ENCODE peak calls at places on chromosomes 1 and 21, in five cellular contexts. M is H1, Y is GM12878, R is HepG2, W is K562. L is an unnamed sample.

GRCh38 chr1:196148367-196148970 is 459.8 kb downstream of the KCNT2 start:
- DNase-seq in M (no peak), Y (no peak), R (peak; percentile 6), W (peak; percentile 13), L (peak; percentile 22)

GRCh38 chr21:16388291-16388690 is 658.5 kb downstream of the USP25 start:
- DNase-seq in M (no peak), Y (no peak), R (no peak), W (no peak), L (no peak)

GRCh38 chr1:43354936-43355335 is 3.8 kb upstream of the CDC20 start:
- DNase-seq in M (no peak), Y (no peak), R (no peak), W (no peak), L (no peak)

GRCh38 chr1:41122851-41123518 is 101.5 kb upstream of the SLFNL1 start:
- DNase-seq in M (no peak), Y (no peak), R (peak; percentile 86), W (peak; percentile 44), L (peak; percentile 61)

GRCh38 chr1:92404661-92405060 is 82.1 kb downstream of the GFI1 start:
- DNase-seq in M (no peak), Y (no peak), R (peak; percentile 10), W (no peak), L (no peak)

GRCh38 chr1:44276901-44277300 is 63.6 kb downstream of the DMAP1 start:
- DNase-seq in M (no peak), Y (no peak), R (no peak), W (no peak), L (no peak)

GRCh38 chr1:2112280-2112701 is 62.1 kb downstream of the PRKCZ start:
- DNase-seq in M (no peak), Y (peak; percentile 28), R (no peak), W (no peak), L (no peak)

GRCh38 chr1:118481091-118481490 is 296.1 kb upstream of the SPAG17 start:
- DNase-seq in M (no peak), Y (no peak), R (no peak), W (no peak), L (no peak)

GRCh38 chr1:204461331-204462228 is 33.0 kb downstream of the PIK3C2B start:
- DNase-seq in M (no peak), Y (peak; percentile 57), R (no peak), W (peak; percentile 77), L (no peak)

GRCh38 chr21:22871692-22872091 is 1873.5 kb downstream of the NCAM2 start:
- DNase-seq in M (no peak), Y (no peak), R (no peak), W (no peak), L (no peak)

GRCh38 chr21:14453964-14454641 is 71.2 kb upstream of the HSPA13 start:
- DNase-seq in M (no peak), Y (peak; percentile 25), R (no peak), W (peak; percentile 80), L (no peak)

DNA sequence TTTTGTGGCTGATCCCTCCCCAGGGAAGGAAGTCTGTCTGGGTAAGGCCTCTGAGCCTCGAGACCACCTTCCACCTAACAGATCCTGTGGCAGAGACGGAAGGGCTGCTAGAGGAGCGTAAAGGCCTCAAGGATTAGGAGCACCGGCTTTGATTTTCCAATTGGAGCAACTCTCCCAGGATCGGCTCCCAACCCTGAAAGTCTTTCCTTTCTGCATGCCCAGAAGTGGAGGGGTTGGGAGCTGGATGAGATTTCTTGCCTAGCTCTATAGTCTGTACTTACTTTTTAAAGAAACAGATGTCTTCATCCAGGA is 41.4 kb downstream of the ELK4 start:
- DNase-seq in M (no peak), Y (no peak), R (no peak), W (no peak), L (no peak)
- TF ChIP-seq SP1 in M (no peak), Y (no peak), R (no peak), W (no peak), L (no peak)

GRCh38 chr1:78619803-78620579 is at the start of gene IFI44L:
- DNase-seq in M (no peak), Y (peak; percentile 89), R (no peak), W (no peak), L (no peak)
- TF ChIP-seq SRF in M (no peak), Y (no peak), R (no peak), W (no peak), L (no peak)

GRCh38 chr1:218525451-218526197 is 180.5 kb downstream of the TGFB2 start:
- DNase-seq in M (no peak), Y (no peak), R (no peak), W (no peak), L (no peak)

GRCh38 chr1:218529691-218530310 is 184.7 kb downstream of the TGFB2 start:
- DNase-seq in M (no peak), Y (no peak), R (no peak), W (no peak), L (no peak)

GRCh38 chr1:218524986-218525385 is 179.8 kb downstream of the TGFB2 start:
- DNase-seq in M (no peak), Y (no peak), R (no peak), W (no peak), L (no peak)

GRCh38 chr1:218526198-218526580 is 181.1 kb downstream of the TGFB2 start:
- DNase-seq in M (no peak), Y (no peak), R (no peak), W (no peak), L (no peak)

DNA sequence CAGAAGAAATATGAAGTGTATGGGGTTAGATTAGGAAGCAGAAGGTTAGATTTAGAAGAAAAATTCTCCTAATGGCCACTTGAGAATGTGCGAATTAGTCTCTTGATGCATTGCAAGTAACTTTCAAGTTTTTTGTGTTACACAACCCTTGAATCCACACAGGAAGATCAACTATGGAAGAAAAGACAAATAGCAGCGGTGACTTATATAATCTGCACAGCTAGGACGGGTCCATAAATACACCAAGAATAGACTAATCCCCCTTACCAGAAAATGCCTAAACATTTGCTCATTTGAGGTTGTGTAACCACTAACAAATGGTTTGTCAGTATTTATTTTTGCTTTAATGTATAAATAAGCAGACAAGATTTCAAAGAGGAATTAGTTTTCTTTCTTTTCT is 182.6 kb downstream of the TGFB2 start:
- DNase-seq in M (no peak), Y (no peak), R (no peak), W (no peak), L (no peak)
- TF ChIP-seq SIN3A in M (no peak), Y (no peak), R (no peak), W (no peak), L (no peak)

GRCh38 chr1:17102232-17102631 is 17.0 kb downstream of the PADI2 start:
- DNase-seq in M (no peak), Y (no peak), R (no peak), W (no peak), L (no peak)
- TF ChIP-seq SP1 in M (no peak), Y (no peak), R (no peak), W (no peak), L (no peak)

GRCh38 chr1:178953034-178953433 is 72.7 kb upstream of the FAM20B start:
- DNase-seq in M (no peak), Y (no peak), R (no peak), W (no peak), L (no peak)

GRCh38 chr1:178953538-178954207 is 72.0 kb upstream of the FAM20B start:
- DNase-seq in M (no peak), Y (no peak), R (no peak), W (no peak), L (no peak)

GRCh38 chr1:178954937-178955336 is 70.8 kb upstream of the FAM20B start:
- DNase-seq in M (no peak), Y (no peak), R (no peak), W (no peak), L (no peak)

GRCh38 chr1:178954291-178954690 is 71.4 kb upstream of the FAM20B start:
- DNase-seq in M (no peak), Y (no peak), R (no peak), W (no peak), L (no peak)

DNA sequence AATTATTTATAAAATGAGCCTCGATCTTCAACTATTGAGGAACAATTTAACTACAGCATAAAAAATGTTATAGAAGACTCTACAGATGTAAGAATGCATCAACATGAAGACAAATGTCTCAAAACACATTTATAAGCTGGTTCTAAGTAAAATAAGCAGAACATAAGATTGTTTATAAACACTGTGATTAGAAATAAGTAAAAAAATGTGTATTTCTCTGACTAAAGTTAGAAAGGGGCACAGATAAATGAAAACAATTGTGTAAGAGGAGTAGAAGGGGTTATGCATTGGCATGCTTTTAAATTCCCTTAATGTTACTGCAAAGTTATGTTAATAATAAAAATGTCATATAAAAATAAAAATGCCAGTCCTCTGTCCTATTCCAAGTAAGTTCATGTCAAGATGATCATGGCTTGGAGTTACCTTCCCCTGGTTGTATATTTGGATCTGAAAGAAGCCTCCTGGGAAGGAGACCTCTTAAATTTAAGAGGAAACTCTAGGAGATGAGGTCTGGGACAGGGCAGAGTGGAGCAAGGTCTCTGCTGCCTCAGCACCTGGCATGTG is 70.2 kb upstream of the FAM20B start:
- DNase-seq in M (no peak), Y (no peak), R (no peak), W (no peak), L (no peak)
- TF ChIP-seq SRF in M (no peak), Y (no peak), R (no peak), W (no peak), L (no peak)

GRCh38 chr1:233269656-233270055 is 25.9 kb downstream of the PCNX2 start:
- DNase-seq in M (no peak), Y (no peak), R (no peak), W (no peak), L (no peak)
- TF ChIP-seq SIN3A in M (no peak), Y (no peak), R (no peak), W (no peak), L (no peak)

DNA sequence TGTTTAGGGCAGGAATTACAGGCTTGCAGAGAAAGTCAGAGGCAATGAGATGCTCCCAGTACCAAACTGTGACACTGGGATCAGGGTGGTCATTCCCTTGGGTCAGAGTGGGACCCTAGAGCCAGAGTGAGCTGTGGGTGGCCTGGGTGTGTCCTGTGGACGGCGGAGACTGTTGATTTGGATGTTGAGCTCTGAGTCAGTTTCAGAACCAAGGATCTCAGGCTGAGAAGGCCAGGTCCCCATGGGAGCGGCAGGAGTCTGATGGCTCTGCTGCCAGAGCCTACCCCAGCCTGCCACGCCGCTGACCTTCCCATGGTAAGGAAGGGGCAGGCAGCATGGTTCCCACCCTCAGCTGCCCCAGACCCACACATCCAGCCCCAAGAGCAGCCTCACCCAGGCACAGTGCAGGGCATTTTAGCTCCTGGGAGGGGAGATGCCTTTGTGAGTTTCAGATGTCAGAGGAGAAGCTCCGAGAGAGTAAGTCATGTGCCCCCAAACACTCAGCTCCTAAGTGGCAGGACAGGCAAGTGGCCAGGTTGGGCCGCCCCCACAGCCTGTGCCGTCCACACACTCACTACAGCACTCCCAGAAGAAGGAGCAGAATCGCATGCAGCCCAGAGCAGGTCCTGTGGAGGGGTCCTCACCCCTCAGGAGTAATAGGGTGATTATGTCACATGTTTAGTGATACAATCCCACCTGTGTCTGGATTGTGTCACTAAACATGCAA is 56.4 kb downstream of the STUM start:
- DNase-seq in M (no peak), Y (no peak), R (no peak), W (no peak), L (no peak)
- TF ChIP-seq SP1 in M (no peak), Y (no peak), R (no peak), W (no peak), L (no peak)